ENCODE peak calls at places on chromosome 4, in seven cellular contexts. One of them, this sample, is unnamed.

GRCh38 chr4:149708513-149709175 is 107.0 kb downstream of the IQCM start:
- DNase-seq in BE2C: no peak
- DNase-seq in uterus: no peak
- DNase-seq in GM20000: no peak
- DNase-seq in left ventricle myocardium inferior: no peak
- DNase-seq in cardiac fibroblast: no peak
- DNase-seq in nephron progenitor cell: no peak
- DNase-seq in this sample: no peak

GRCh38 chr4:153393397-153393796 is 48.9 kb downstream of the MND1 start:
- DNase-seq in nephron progenitor cell: no peak
- DNase-seq in cardiac fibroblast: peak
- DNase-seq in BE2C: no peak
- DNase-seq in left ventricle myocardium inferior: no peak
- DNase-seq in GM20000: no peak
- DNase-seq in uterus: peak
- DNase-seq in this sample: no peak

GRCh38 chr4:48556268-48556667 is 66.2 kb downstream of the ZAR1 start:
- DNase-seq in nephron progenitor cell: no peak
- DNase-seq in cardiac fibroblast: no peak
- DNase-seq in left ventricle myocardium inferior: no peak
- DNase-seq in uterus: no peak
- DNase-seq in GM20000: no peak
- DNase-seq in BE2C: no peak
- DNase-seq in this sample: no peak

GRCh38 chr4:72218953-72219352 is 187.2 kb downstream of the NPFFR2 start:
- DNase-seq in left ventricle myocardium inferior: no peak
- DNase-seq in cardiac fibroblast: no peak
- DNase-seq in BE2C: no peak
- DNase-seq in GM20000: no peak
- DNase-seq in uterus: no peak
- DNase-seq in nephron progenitor cell: no peak
- DNase-seq in this sample: no peak

GRCh38 chr4:53476232-53477037 is 99.0 kb downstream of the FIP1L1 start:
- DNase-seq in cardiac fibroblast: peak
- DNase-seq in left ventricle myocardium inferior: no peak
- DNase-seq in nephron progenitor cell: no peak
- DNase-seq in uterus: no peak
- DNase-seq in BE2C: no peak
- DNase-seq in GM20000: no peak
- DNase-seq in this sample: no peak

GRCh38 chr4:71107732-71108131 is 114.3 kb downstream of the DCK start:
- DNase-seq in BE2C: no peak
- DNase-seq in cardiac fibroblast: no peak
- DNase-seq in nephron progenitor cell: no peak
- DNase-seq in GM20000: no peak
- DNase-seq in left ventricle myocardium inferior: no peak
- DNase-seq in uterus: no peak
- DNase-seq in this sample: no peak

GRCh38 chr4:187227907-187228699 is 504.4 kb upstream of the FAT1 start:
- DNase-seq in GM20000: no peak
- DNase-seq in BE2C: no peak
- DNase-seq in nephron progenitor cell: no peak
- DNase-seq in cardiac fibroblast: no peak
- DNase-seq in left ventricle myocardium inferior: no peak
- DNase-seq in uterus: no peak
- DNase-seq in this sample: no peak

GRCh38 chr4:35500812-35501211 is 743.5 kb downstream of the ARAP2 start:
- DNase-seq in BE2C: no peak
- DNase-seq in GM20000: no peak
- DNase-seq in cardiac fibroblast: no peak
- DNase-seq in left ventricle myocardium inferior: no peak
- DNase-seq in uterus: no peak
- DNase-seq in nephron progenitor cell: no peak
- DNase-seq in this sample: no peak

GRCh38 chr4:170079981-170080380 is 9.8 kb downstream of the AADAT start:
- DNase-seq in GM20000: no peak
- DNase-seq in left ventricle myocardium inferior: no peak
- DNase-seq in uterus: no peak
- DNase-seq in cardiac fibroblast: no peak
- DNase-seq in BE2C: no peak
- DNase-seq in nephron progenitor cell: no peak
- DNase-seq in this sample: no peak

GRCh38 chr4:84529169-84529751 is 30.2 kb upstream of the NKX6-1 start:
- DNase-seq in BE2C: no peak
- DNase-seq in nephron progenitor cell: peak
- DNase-seq in cardiac fibroblast: peak
- DNase-seq in uterus: no peak
- DNase-seq in GM20000: peak
- DNase-seq in left ventricle myocardium inferior: no peak
- DNase-seq in this sample: no peak

GRCh38 chr4:122309988-122310626 is 68.7 kb upstream of the ADAD1 start:
- DNase-seq in GM20000: no peak
- DNase-seq in cardiac fibroblast: peak
- DNase-seq in uterus: no peak
- DNase-seq in BE2C: no peak
- DNase-seq in left ventricle myocardium inferior: no peak
- DNase-seq in nephron progenitor cell: no peak
- DNase-seq in this sample: no peak

GRCh38 chr4:54228064-54228527 is 997 bp upstream of the PDGFRA start:
- DNase-seq in GM20000: peak
- DNase-seq in nephron progenitor cell: peak
- DNase-seq in cardiac fibroblast: peak
- DNase-seq in BE2C: peak
- DNase-seq in uterus: peak
- DNase-seq in left ventricle myocardium inferior: peak
- DNase-seq in this sample: peak

GRCh38 chr4:3615386-3616286 is 83.4 kb upstream of the LRPAP1 start:
- DNase-seq in GM20000: no peak
- DNase-seq in BE2C: no peak
- DNase-seq in uterus: peak
- DNase-seq in cardiac fibroblast: no peak
- DNase-seq in left ventricle myocardium inferior: no peak
- DNase-seq in nephron progenitor cell: no peak
- DNase-seq in this sample: no peak

GRCh38 chr4:59380841-59381366 is 1819.2 kb upstream of the ADGRL3 start:
- DNase-seq in GM20000: no peak
- DNase-seq in left ventricle myocardium inferior: no peak
- DNase-seq in cardiac fibroblast: no peak
- DNase-seq in BE2C: no peak
- DNase-seq in uterus: no peak
- DNase-seq in nephron progenitor cell: no peak
- DNase-seq in this sample: no peak

GRCh38 chr4:185278716-185279115 is 69.3 kb downstream of the SNX25 start:
- DNase-seq in nephron progenitor cell: no peak
- DNase-seq in cardiac fibroblast: no peak
- DNase-seq in BE2C: no peak
- DNase-seq in GM20000: no peak
- DNase-seq in left ventricle myocardium inferior: no peak
- DNase-seq in uterus: no peak
- DNase-seq in this sample: no peak
- TF ChIP-seq CTCF in nephron progenitor cell: no peak
- TF ChIP-seq CTCF in cardiac fibroblast: no peak
- TF ChIP-seq CTCF in BE2C: no peak
- TF ChIP-seq CTCF in GM20000: no peak
- TF ChIP-seq CTCF in left ventricle myocardium inferior: no peak
- TF ChIP-seq CTCF in uterus: no peak
- TF ChIP-seq CTCF in this sample: no peak

GRCh38 chr4:74133786-74134499 is 24.0 kb upstream of the MTHFD2L start:
- DNase-seq in cardiac fibroblast: peak
- DNase-seq in uterus: peak
- DNase-seq in BE2C: peak
- DNase-seq in GM20000: peak
- DNase-seq in left ventricle myocardium inferior: peak
- DNase-seq in nephron progenitor cell: peak
- DNase-seq in this sample: peak

GRCh38 chr4:74134500-74134852 is 23.4 kb upstream of the MTHFD2L start:
- DNase-seq in cardiac fibroblast: no peak
- DNase-seq in left ventricle myocardium inferior: no peak
- DNase-seq in GM20000: no peak
- DNase-seq in uterus: no peak
- DNase-seq in nephron progenitor cell: no peak
- DNase-seq in BE2C: no peak
- DNase-seq in this sample: no peak
- TF ChIP-seq CTCF in cardiac fibroblast: no peak
- TF ChIP-seq CTCF in left ventricle myocardium inferior: no peak
- TF ChIP-seq CTCF in GM20000: no peak
- TF ChIP-seq CTCF in uterus: no peak
- TF ChIP-seq CTCF in nephron progenitor cell: no peak
- TF ChIP-seq CTCF in BE2C: no peak
- TF ChIP-seq CTCF in this sample: no peak

GRCh38 chr4:173535165-173535737 is 5.2 kb upstream of the HAND2 start:
- DNase-seq in uterus: no peak
- DNase-seq in BE2C: no peak
- DNase-seq in nephron progenitor cell: no peak
- DNase-seq in GM20000: no peak
- DNase-seq in left ventricle myocardium inferior: no peak
- DNase-seq in cardiac fibroblast: no peak
- DNase-seq in this sample: no peak

GRCh38 chr4:173535932-173536331 is 5.9 kb upstream of the HAND2 start:
- DNase-seq in GM20000: no peak
- DNase-seq in left ventricle myocardium inferior: no peak
- DNase-seq in uterus: no peak
- DNase-seq in nephron progenitor cell: no peak
- DNase-seq in cardiac fibroblast: no peak
- DNase-seq in BE2C: no peak
- DNase-seq in this sample: no peak

GRCh38 chr4:173538148-173538902 is 8.3 kb upstream of the HAND2 start:
- DNase-seq in uterus: peak
- DNase-seq in GM20000: peak
- DNase-seq in cardiac fibroblast: peak
- DNase-seq in left ventricle myocardium inferior: peak
- DNase-seq in nephron progenitor cell: peak
- DNase-seq in BE2C: peak
- DNase-seq in this sample: no peak

GRCh38 chr4:173537628-173538147 is 7.7 kb upstream of the HAND2 start:
- DNase-seq in uterus: no peak
- DNase-seq in cardiac fibroblast: no peak
- DNase-seq in left ventricle myocardium inferior: no peak
- DNase-seq in GM20000: no peak
- DNase-seq in BE2C: peak
- DNase-seq in nephron progenitor cell: no peak
- DNase-seq in this sample: no peak

GRCh38 chr4:173536808-173537429 is 6.9 kb upstream of the HAND2 start:
- DNase-seq in cardiac fibroblast: no peak
- DNase-seq in GM20000: no peak
- DNase-seq in nephron progenitor cell: peak
- DNase-seq in uterus: peak
- DNase-seq in BE2C: peak
- DNase-seq in left ventricle myocardium inferior: no peak
- DNase-seq in this sample: peak
- TF ChIP-seq CTCF in cardiac fibroblast: no peak
- TF ChIP-seq CTCF in GM20000: no peak
- TF ChIP-seq CTCF in nephron progenitor cell: peak
- TF ChIP-seq CTCF in uterus: no peak
- TF ChIP-seq CTCF in BE2C: peak
- TF ChIP-seq CTCF in left ventricle myocardium inferior: peak
- TF ChIP-seq CTCF in this sample: peak

GRCh38 chr4:166091146-166091545 is 218.1 kb downstream of the TLL1 start:
- DNase-seq in nephron progenitor cell: no peak
- DNase-seq in cardiac fibroblast: peak
- DNase-seq in uterus: no peak
- DNase-seq in BE2C: no peak
- DNase-seq in left ventricle myocardium inferior: no peak
- DNase-seq in GM20000: no peak
- DNase-seq in this sample: no peak
- TF ChIP-seq CTCF in nephron progenitor cell: no peak
- TF ChIP-seq CTCF in cardiac fibroblast: no peak
- TF ChIP-seq CTCF in uterus: no peak
- TF ChIP-seq CTCF in BE2C: peak
- TF ChIP-seq CTCF in left ventricle myocardium inferior: no peak
- TF ChIP-seq CTCF in GM20000: no peak
- TF ChIP-seq CTCF in this sample: no peak

DNA sequence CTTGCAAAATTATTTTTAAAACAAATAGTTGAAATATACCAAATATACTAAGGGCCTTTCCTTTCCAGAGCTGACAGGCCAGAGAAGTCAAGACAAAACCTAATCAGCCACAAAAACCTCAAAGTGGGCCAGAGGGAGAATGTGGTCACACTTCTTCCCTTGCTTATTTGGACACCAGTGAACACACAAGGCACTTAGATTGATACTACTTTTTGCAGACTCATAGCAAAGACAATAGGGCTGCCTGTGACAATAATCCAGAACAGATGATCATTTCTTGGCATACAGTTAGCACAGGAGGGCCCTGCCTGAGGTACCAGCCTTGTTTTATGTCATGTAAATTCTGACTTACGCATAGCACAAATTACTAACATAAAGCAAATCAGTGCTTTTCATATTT is 215.7 kb upstream of the NEIL3 start:
- DNase-seq in cardiac fibroblast: peak
- DNase-seq in uterus: no peak
- DNase-seq in GM20000: no peak
- DNase-seq in left ventricle myocardium inferior: no peak
- DNase-seq in BE2C: no peak
- DNase-seq in nephron progenitor cell: no peak
- DNase-seq in this sample: no peak
- TF ChIP-seq CTCF in cardiac fibroblast: no peak
- TF ChIP-seq CTCF in uterus: no peak
- TF ChIP-seq CTCF in GM20000: no peak
- TF ChIP-seq CTCF in left ventricle myocardium inferior: no peak
- TF ChIP-seq CTCF in BE2C: no peak
- TF ChIP-seq CTCF in nephron progenitor cell: no peak
- TF ChIP-seq CTCF in this sample: no peak

GRCh38 chr4:118224239-118224829 is 128.5 kb downstream of the PRSS12 start:
- DNase-seq in cardiac fibroblast: peak
- DNase-seq in BE2C: no peak
- DNase-seq in left ventricle myocardium inferior: no peak
- DNase-seq in uterus: no peak
- DNase-seq in GM20000: peak
- DNase-seq in nephron progenitor cell: no peak
- DNase-seq in this sample: no peak
- TF ChIP-seq CTCF in cardiac fibroblast: peak
- TF ChIP-seq CTCF in BE2C: peak
- TF ChIP-seq CTCF in left ventricle myocardium inferior: peak
- TF ChIP-seq CTCF in uterus: peak
- TF ChIP-seq CTCF in GM20000: peak
- TF ChIP-seq CTCF in nephron progenitor cell: peak
- TF ChIP-seq CTCF in this sample: peak

GRCh38 chr4:143339497-143339896 is 2.8 kb downstream of the GAB1 start:
- DNase-seq in left ventricle myocardium inferior: no peak
- DNase-seq in cardiac fibroblast: no peak
- DNase-seq in BE2C: no peak
- DNase-seq in GM20000: no peak
- DNase-seq in nephron progenitor cell: no peak
- DNase-seq in uterus: no peak
- DNase-seq in this sample: no peak

GRCh38 chr4:143338313-143338712 is 1.6 kb downstream of the GAB1 start:
- DNase-seq in uterus: no peak
- DNase-seq in left ventricle myocardium inferior: no peak
- DNase-seq in nephron progenitor cell: no peak
- DNase-seq in cardiac fibroblast: no peak
- DNase-seq in BE2C: no peak
- DNase-seq in GM20000: no peak
- DNase-seq in this sample: no peak

GRCh38 chr4:143335979-143336827 is 473 bp upstream of the GAB1 start:
- DNase-seq in left ventricle myocardium inferior: peak
- DNase-seq in nephron progenitor cell: peak
- DNase-seq in uterus: peak
- DNase-seq in cardiac fibroblast: peak
- DNase-seq in GM20000: peak
- DNase-seq in BE2C: peak
- DNase-seq in this sample: peak

GRCh38 chr4:143337600-143338287 is 1.1 kb downstream of the GAB1 start:
- DNase-seq in uterus: peak
- DNase-seq in left ventricle myocardium inferior: peak
- DNase-seq in BE2C: peak
- DNase-seq in GM20000: no peak
- DNase-seq in cardiac fibroblast: peak
- DNase-seq in nephron progenitor cell: peak
- DNase-seq in this sample: peak

GRCh38 chr4:143336828-143337599 is at the start of gene GAB1:
- DNase-seq in nephron progenitor cell: peak
- DNase-seq in GM20000: peak
- DNase-seq in left ventricle myocardium inferior: peak
- DNase-seq in BE2C: peak
- DNase-seq in uterus: peak
- DNase-seq in cardiac fibroblast: peak
- DNase-seq in this sample: peak
- TF ChIP-seq CTCF in nephron progenitor cell: no peak
- TF ChIP-seq CTCF in GM20000: no peak
- TF ChIP-seq CTCF in left ventricle myocardium inferior: peak
- TF ChIP-seq CTCF in BE2C: peak
- TF ChIP-seq CTCF in uterus: no peak
- TF ChIP-seq CTCF in cardiac fibroblast: no peak
- TF ChIP-seq CTCF in this sample: peak